ENCODE peak calls at places on chromosomes 1 and 21, in ten cellular contexts. One of them, this sample, is unnamed.

GRCh38 chr1:201173736-201174135 is 16.9 kb upstream of the IGFN1 start:
- DNase-seq in GM23248: no peak
- DNase-seq in body of pancreas: no peak
- DNase-seq in left ventricle myocardium superior: no peak
- DNase-seq in lower lobe of right lung: no peak
- DNase-seq in IMR-90: no peak
- DNase-seq in NCI-H1930: no peak
- DNase-seq in T47D: peak; percentile 68
- DNase-seq in hypothalamus: no peak
- DNase-seq in EL: no peak
- DNase-seq in this sample: no peak

GRCh38 chr1:214316597-214316996 is 35.6 kb downstream of the SMYD2 start:
- DNase-seq in GM23248: peak; percentile 65
- DNase-seq in body of pancreas: no peak
- DNase-seq in left ventricle myocardium superior: peak; percentile 53
- DNase-seq in lower lobe of right lung: no peak
- DNase-seq in IMR-90: peak; percentile 41
- DNase-seq in NCI-H1930: no peak
- DNase-seq in T47D: peak; percentile 65
- DNase-seq in hypothalamus: no peak
- DNase-seq in EL: peak; percentile 52
- DNase-seq in this sample: no peak

GRCh38 chr1:166489670-166490436 is 323.1 kb upstream of the FAM78B start:
- DNase-seq in GM23248: peak; percentile 29
- DNase-seq in body of pancreas: no peak
- DNase-seq in left ventricle myocardium superior: peak; percentile 33
- DNase-seq in lower lobe of right lung: peak; percentile 54
- DNase-seq in IMR-90: no peak
- DNase-seq in NCI-H1930: no peak
- DNase-seq in T47D: peak; percentile 60
- DNase-seq in hypothalamus: no peak
- DNase-seq in EL: peak; percentile 54
- DNase-seq in this sample: no peak

GRCh38 chr1:215526147-215526845 is 40.8 kb upstream of the KCTD3 start:
- DNase-seq in GM23248: peak; percentile 62
- DNase-seq in body of pancreas: no peak
- DNase-seq in left ventricle myocardium superior: no peak
- DNase-seq in lower lobe of right lung: no peak
- DNase-seq in IMR-90: peak; percentile 69
- DNase-seq in NCI-H1930: peak; percentile 5
- DNase-seq in T47D: peak; percentile 87
- DNase-seq in hypothalamus: no peak
- DNase-seq in EL: peak; percentile 48
- DNase-seq in this sample: peak; percentile 84

GRCh38 chr1:111234866-111235265 is 7.4 kb downstream of the CHI3L2 start:
- DNase-seq in GM23248: peak; percentile 84
- DNase-seq in body of pancreas: no peak
- DNase-seq in left ventricle myocardium superior: no peak
- DNase-seq in lower lobe of right lung: no peak
- DNase-seq in IMR-90: peak; percentile 70
- DNase-seq in NCI-H1930: no peak
- DNase-seq in T47D: no peak
- DNase-seq in hypothalamus: no peak
- DNase-seq in EL: peak; percentile 44
- DNase-seq in this sample: peak; percentile 50

GRCh38 chr1:97630281-97630680 is 290.6 kb downstream of the DPYD start:
- DNase-seq in GM23248: no peak
- DNase-seq in body of pancreas: no peak
- DNase-seq in left ventricle myocardium superior: no peak
- DNase-seq in lower lobe of right lung: no peak
- DNase-seq in IMR-90: no peak
- DNase-seq in NCI-H1930: no peak
- DNase-seq in T47D: no peak
- DNase-seq in hypothalamus: no peak
- DNase-seq in EL: no peak
- DNase-seq in this sample: no peak

GRCh38 chr1:153049211-153049610 is 8.1 kb downstream of the SPRR2A start:
- DNase-seq in GM23248: no peak
- DNase-seq in body of pancreas: no peak
- DNase-seq in left ventricle myocardium superior: no peak
- DNase-seq in lower lobe of right lung: no peak
- DNase-seq in IMR-90: no peak
- DNase-seq in NCI-H1930: no peak
- DNase-seq in T47D: no peak
- DNase-seq in hypothalamus: no peak
- DNase-seq in EL: no peak
- DNase-seq in this sample: no peak

GRCh38 chr1:1135339-1136111 is 19.6 kb upstream of the C1orf159 start:
- DNase-seq in GM23248: no peak
- DNase-seq in body of pancreas: no peak
- DNase-seq in left ventricle myocardium superior: no peak
- DNase-seq in lower lobe of right lung: no peak
- DNase-seq in IMR-90: no peak
- DNase-seq in NCI-H1930: no peak
- DNase-seq in T47D: no peak
- DNase-seq in hypothalamus: no peak
- DNase-seq in EL: no peak
- DNase-seq in this sample: no peak

GRCh38 chr1:90362163-90362562 is 354.9 kb downstream of the BARHL2 start:
- DNase-seq in GM23248: no peak
- DNase-seq in body of pancreas: no peak
- DNase-seq in left ventricle myocardium superior: no peak
- DNase-seq in lower lobe of right lung: no peak
- DNase-seq in IMR-90: no peak
- DNase-seq in NCI-H1930: no peak
- DNase-seq in T47D: no peak
- DNase-seq in hypothalamus: no peak
- DNase-seq in EL: no peak
- DNase-seq in this sample: no peak

GRCh38 chr1:38817958-38818705 is 41.4 kb downstream of the RRAGC start:
- DNase-seq in GM23248: peak; percentile 38
- DNase-seq in body of pancreas: peak; percentile 25
- DNase-seq in left ventricle myocardium superior: peak; percentile 62
- DNase-seq in lower lobe of right lung: peak; percentile 61
- DNase-seq in IMR-90: no peak
- DNase-seq in NCI-H1930: no peak
- DNase-seq in T47D: no peak
- DNase-seq in hypothalamus: no peak
- DNase-seq in EL: peak; percentile 18
- DNase-seq in this sample: peak; percentile 68

GRCh38 chr1:35554261-35555211 is 2.7 kb downstream of the KIAA0319L start:
- DNase-seq in GM23248: no peak
- DNase-seq in body of pancreas: peak; percentile 72
- DNase-seq in left ventricle myocardium superior: no peak
- DNase-seq in lower lobe of right lung: no peak
- DNase-seq in IMR-90: no peak
- DNase-seq in NCI-H1930: no peak
- DNase-seq in T47D: peak; percentile 72
- DNase-seq in hypothalamus: no peak
- DNase-seq in EL: no peak
- DNase-seq in this sample: no peak

GRCh38 chr1:223353939-223354338 is 10.0 kb downstream of the SUSD4 start:
- DNase-seq in GM23248: no peak
- DNase-seq in body of pancreas: no peak
- DNase-seq in left ventricle myocardium superior: no peak
- DNase-seq in lower lobe of right lung: no peak
- DNase-seq in IMR-90: no peak
- DNase-seq in NCI-H1930: no peak
- DNase-seq in T47D: no peak
- DNase-seq in hypothalamus: no peak
- DNase-seq in EL: no peak
- DNase-seq in this sample: no peak

GRCh38 chr1:79501153-79501552 is 494.6 kb upstream of the ADGRL4 start:
- DNase-seq in GM23248: peak; percentile 4
- DNase-seq in body of pancreas: no peak
- DNase-seq in left ventricle myocardium superior: no peak
- DNase-seq in lower lobe of right lung: no peak
- DNase-seq in IMR-90: no peak
- DNase-seq in NCI-H1930: no peak
- DNase-seq in T47D: no peak
- DNase-seq in hypothalamus: no peak
- DNase-seq in EL: no peak
- DNase-seq in this sample: peak; percentile 25

GRCh38 chr1:9628541-9629444 is 22.7 kb upstream of the PIK3CD start:
- DNase-seq in GM23248: no peak
- DNase-seq in body of pancreas: no peak
- DNase-seq in left ventricle myocardium superior: no peak
- DNase-seq in lower lobe of right lung: no peak
- DNase-seq in IMR-90: no peak
- DNase-seq in NCI-H1930: no peak
- DNase-seq in T47D: no peak
- DNase-seq in hypothalamus: no peak
- DNase-seq in EL: no peak
- DNase-seq in this sample: no peak

GRCh38 chr1:237857455-237857854 is 33.3 kb downstream of the ZP4 start:
- DNase-seq in GM23248: no peak
- DNase-seq in body of pancreas: no peak
- DNase-seq in left ventricle myocardium superior: no peak
- DNase-seq in lower lobe of right lung: no peak
- DNase-seq in IMR-90: no peak
- DNase-seq in NCI-H1930: no peak
- DNase-seq in T47D: no peak
- DNase-seq in hypothalamus: no peak
- DNase-seq in EL: no peak
- DNase-seq in this sample: no peak

GRCh38 chr1:97337250-97338030 is 583.4 kb downstream of the DPYD start:
- DNase-seq in GM23248: no peak
- DNase-seq in body of pancreas: no peak
- DNase-seq in left ventricle myocardium superior: no peak
- DNase-seq in lower lobe of right lung: no peak
- DNase-seq in IMR-90: peak; percentile 17
- DNase-seq in NCI-H1930: no peak
- DNase-seq in T47D: no peak
- DNase-seq in hypothalamus: no peak
- DNase-seq in EL: peak; percentile 16
- DNase-seq in this sample: peak; percentile 34

GRCh38 chr1:36397083-36397377 is 678 bp downstream of the LSM10 start:
- DNase-seq in GM23248: no peak
- DNase-seq in body of pancreas: no peak
- DNase-seq in left ventricle myocardium superior: no peak
- DNase-seq in lower lobe of right lung: no peak
- DNase-seq in IMR-90: no peak
- DNase-seq in NCI-H1930: no peak
- DNase-seq in T47D: no peak
- DNase-seq in hypothalamus: no peak
- DNase-seq in EL: no peak
- DNase-seq in this sample: no peak

GRCh38 chr1:1827456-1827855 is 49.2 kb upstream of the NADK start:
- DNase-seq in GM23248: peak; percentile 58
- DNase-seq in body of pancreas: no peak
- DNase-seq in left ventricle myocardium superior: no peak
- DNase-seq in lower lobe of right lung: no peak
- DNase-seq in IMR-90: no peak
- DNase-seq in NCI-H1930: no peak
- DNase-seq in T47D: no peak
- DNase-seq in hypothalamus: no peak
- DNase-seq in EL: no peak
- DNase-seq in this sample: no peak

GRCh38 chr1:45403298-45404079 is 63.2 kb upstream of the MUTYH start:
- DNase-seq in GM23248: no peak
- DNase-seq in body of pancreas: no peak
- DNase-seq in left ventricle myocardium superior: no peak
- DNase-seq in lower lobe of right lung: no peak
- DNase-seq in IMR-90: no peak
- DNase-seq in NCI-H1930: no peak
- DNase-seq in T47D: peak; percentile 66
- DNase-seq in hypothalamus: no peak
- DNase-seq in EL: no peak
- DNase-seq in this sample: no peak

GRCh38 chr1:29247874-29248273 is 11.6 kb downstream of the PTPRU start:
- DNase-seq in GM23248: no peak
- DNase-seq in body of pancreas: no peak
- DNase-seq in left ventricle myocardium superior: no peak
- DNase-seq in lower lobe of right lung: no peak
- DNase-seq in IMR-90: no peak
- DNase-seq in NCI-H1930: no peak
- DNase-seq in T47D: no peak
- DNase-seq in hypothalamus: no peak
- DNase-seq in EL: no peak
- DNase-seq in this sample: no peak

GRCh38 chr1:151494741-151495281 is 16.4 kb upstream of the CGN start:
- DNase-seq in GM23248: peak; percentile 68
- DNase-seq in body of pancreas: no peak
- DNase-seq in left ventricle myocardium superior: no peak
- DNase-seq in lower lobe of right lung: no peak
- DNase-seq in IMR-90: peak; percentile 56
- DNase-seq in NCI-H1930: no peak
- DNase-seq in T47D: peak; percentile 33
- DNase-seq in hypothalamus: no peak
- DNase-seq in EL: peak; percentile 91
- DNase-seq in this sample: peak; percentile 52

GRCh38 chr1:21647431-21648373 is 21.5 kb downstream of the RAP1GAP start:
- DNase-seq in GM23248: peak; percentile 78
- DNase-seq in body of pancreas: peak; percentile 68
- DNase-seq in left ventricle myocardium superior: no peak
- DNase-seq in lower lobe of right lung: no peak
- DNase-seq in IMR-90: peak; percentile 59
- DNase-seq in NCI-H1930: no peak
- DNase-seq in T47D: peak; percentile 82
- DNase-seq in hypothalamus: no peak
- DNase-seq in EL: peak; percentile 64
- DNase-seq in this sample: peak; percentile 56

GRCh38 chr21:46458315-46459023 is at the start of gene DIP2A:
- DNase-seq in GM23248: peak; percentile 99
- DNase-seq in body of pancreas: peak; percentile 94
- DNase-seq in left ventricle myocardium superior: peak; percentile 98
- DNase-seq in lower lobe of right lung: peak; percentile 98
- DNase-seq in IMR-90: peak; percentile 95
- DNase-seq in NCI-H1930: peak; percentile 90
- DNase-seq in T47D: peak; percentile 98
- DNase-seq in hypothalamus: peak; percentile 87
- DNase-seq in EL: peak; percentile 98
- DNase-seq in this sample: peak; percentile 99

GRCh38 chr1:119327436-119328155 is 41.0 kb upstream of the HAO2 start:
- DNase-seq in GM23248: peak; percentile 61
- DNase-seq in body of pancreas: no peak
- DNase-seq in left ventricle myocardium superior: peak; percentile 40
- DNase-seq in lower lobe of right lung: peak; percentile 46
- DNase-seq in IMR-90: no peak
- DNase-seq in NCI-H1930: no peak
- DNase-seq in T47D: no peak
- DNase-seq in hypothalamus: peak; percentile 15
- DNase-seq in EL: peak; percentile 60
- DNase-seq in this sample: peak; percentile 36

GRCh38 chr1:220487297-220487820 is 40.6 kb upstream of the MARK1 start:
- DNase-seq in GM23248: peak; percentile 67
- DNase-seq in body of pancreas: no peak
- DNase-seq in left ventricle myocardium superior: no peak
- DNase-seq in lower lobe of right lung: no peak
- DNase-seq in IMR-90: peak; percentile 20
- DNase-seq in NCI-H1930: peak; percentile 58
- DNase-seq in T47D: peak; percentile 15
- DNase-seq in hypothalamus: no peak
- DNase-seq in EL: peak; percentile 39
- DNase-seq in this sample: peak; percentile 49

GRCh38 chr1:181664543-181664942 is 181.2 kb downstream of the CACNA1E start:
- DNase-seq in GM23248: no peak
- DNase-seq in body of pancreas: no peak
- DNase-seq in left ventricle myocardium superior: no peak
- DNase-seq in lower lobe of right lung: no peak
- DNase-seq in IMR-90: no peak
- DNase-seq in NCI-H1930: no peak
- DNase-seq in T47D: no peak
- DNase-seq in hypothalamus: no peak
- DNase-seq in EL: no peak
- DNase-seq in this sample: no peak